ENCODE peak calls at places on chromosomes 11 and 22, in four cellular contexts. One of them, this sample, is unnamed.

GRCh38 chr22:49300951-49301397 is 526.7 kb downstream of the BRD1 start:
- DNase-seq in right lobe of liver: peak
- DNase-seq in A549: no peak
- DNase-seq in transverse colon: no peak
- DNase-seq in this sample: no peak

GRCh38 chr22:48824673-48825651 is 1002.7 kb downstream of the BRD1 start:
- DNase-seq in A549: no peak
- DNase-seq in transverse colon: no peak
- DNase-seq in right lobe of liver: no peak
- DNase-seq in this sample: no peak

GRCh38 chr22:44728761-44729261 is 23.6 kb upstream of the ARHGAP8 start:
- DNase-seq in transverse colon: no peak
- DNase-seq in A549: no peak
- DNase-seq in right lobe of liver: peak
- DNase-seq in this sample: no peak

GRCh38 chr22:44402196-44403111 is 89.7 kb upstream of the SHISAL1 start:
- DNase-seq in right lobe of liver: peak
- DNase-seq in A549: no peak
- DNase-seq in transverse colon: no peak
- DNase-seq in this sample: no peak

GRCh38 chr11:2208691-2209369 is 37.2 kb upstream of the TH start:
- DNase-seq in transverse colon: peak
- DNase-seq in A549: peak
- DNase-seq in right lobe of liver: peak
- DNase-seq in this sample: no peak

GRCh38 chr11:662689-663274 is 25.7 kb downstream of the DRD4 start:
- DNase-seq in A549: peak
- DNase-seq in transverse colon: peak
- DNase-seq in right lobe of liver: peak
- DNase-seq in this sample: no peak

GRCh38 chr22:48660104-48660794 is 1167.4 kb downstream of the BRD1 start:
- DNase-seq in transverse colon: no peak
- DNase-seq in right lobe of liver: no peak
- DNase-seq in A549: no peak
- DNase-seq in this sample: no peak

GRCh38 chr11:44737222-44737621 is 10.5 kb downstream of the TSPAN18 start:
- DNase-seq in transverse colon: no peak
- DNase-seq in A549: no peak
- DNase-seq in right lobe of liver: no peak
- DNase-seq in this sample: no peak

GRCh38 chr11:13126430-13126829 is 117.3 kb downstream of the RASSF10 start:
- DNase-seq in A549: peak
- DNase-seq in right lobe of liver: no peak
- DNase-seq in transverse colon: no peak
- DNase-seq in this sample: peak

GRCh38 chr22:23825246-23825905 is 13.4 kb downstream of the DERL3 start:
- DNase-seq in right lobe of liver: peak
- DNase-seq in transverse colon: no peak
- DNase-seq in A549: no peak
- DNase-seq in this sample: no peak

GRCh38 chr11:115256326-115257197 is 247.7 kb downstream of the CADM1 start:
- DNase-seq in transverse colon: peak
- DNase-seq in right lobe of liver: no peak
- DNase-seq in A549: no peak
- DNase-seq in this sample: no peak

GRCh38 chr11:2097356-2097997 is 41.7 kb downstream of the IGF2 start:
- DNase-seq in A549: no peak
- DNase-seq in transverse colon: peak
- DNase-seq in right lobe of liver: peak
- DNase-seq in this sample: no peak

GRCh38 chr11:130159657-130160459 is at the start of gene ST14:
- DNase-seq in right lobe of liver: no peak
- DNase-seq in A549: no peak
- DNase-seq in transverse colon: peak
- DNase-seq in this sample: no peak

GRCh38 chr11:43835104-43835503 is 45.5 kb upstream of the ALKBH3 start:
- DNase-seq in right lobe of liver: no peak
- DNase-seq in A549: no peak
- DNase-seq in transverse colon: no peak
- DNase-seq in this sample: no peak

GRCh38 chr22:41862160-41862529 is 29.2 kb downstream of the SREBF2 start:
- DNase-seq in A549: no peak
- DNase-seq in transverse colon: no peak
- DNase-seq in right lobe of liver: no peak
- DNase-seq in this sample: no peak

GRCh38 chr11:131745405-131745804 is 375.0 kb downstream of the NTM start:
- DNase-seq in A549: no peak
- DNase-seq in right lobe of liver: no peak
- DNase-seq in transverse colon: no peak
- DNase-seq in this sample: no peak

GRCh38 chr11:68532719-68533369 is 72.3 kb downstream of the PPP6R3 start:
- DNase-seq in right lobe of liver: no peak
- DNase-seq in transverse colon: no peak
- DNase-seq in A549: no peak
- DNase-seq in this sample: no peak

GRCh38 chr11:17014774-17015638 is 792 bp upstream of the PLEKHA7 start:
- DNase-seq in right lobe of liver: peak
- DNase-seq in transverse colon: peak
- DNase-seq in A549: peak
- DNase-seq in this sample: peak

GRCh38 chr22:48856308-48856615 is 971.4 kb downstream of the BRD1 start:
- DNase-seq in right lobe of liver: no peak
- DNase-seq in A549: no peak
- DNase-seq in transverse colon: no peak
- DNase-seq in this sample: no peak

GRCh38 chr22:23207786-23208325 is 27.5 kb downstream of the BCR start:
- DNase-seq in right lobe of liver: no peak
- DNase-seq in A549: no peak
- DNase-seq in transverse colon: no peak
- DNase-seq in this sample: no peak

GRCh38 chr22:30671071-30671470 is 3.4 kb upstream of the DUSP18 start:
- DNase-seq in right lobe of liver: no peak
- DNase-seq in transverse colon: no peak
- DNase-seq in A549: no peak
- DNase-seq in this sample: no peak

GRCh38 chr11:70117567-70118194 is 39.6 kb downstream of the ANO1 start:
- DNase-seq in right lobe of liver: no peak
- DNase-seq in A549: no peak
- DNase-seq in transverse colon: no peak
- DNase-seq in this sample: no peak

GRCh38 chr22:19577422-19577966 is 53.3 kb upstream of the CLDN5 start:
- DNase-seq in transverse colon: no peak
- DNase-seq in A549: no peak
- DNase-seq in right lobe of liver: no peak
- DNase-seq in this sample: no peak

GRCh38 chr22:33578752-33579151 is 341.5 kb downstream of the LARGE1 start:
- DNase-seq in A549: no peak
- DNase-seq in right lobe of liver: no peak
- DNase-seq in transverse colon: no peak
- DNase-seq in this sample: no peak

GRCh38 chr11:36313073-36313472 is 17.0 kb downstream of the PRR5L start:
- DNase-seq in right lobe of liver: no peak
- DNase-seq in transverse colon: no peak
- DNase-seq in A549: no peak
- DNase-seq in this sample: no peak
- H3K27ac ChIP-seq in right lobe of liver: no peak
- H3K27ac ChIP-seq in transverse colon: no peak
- H3K27ac ChIP-seq in A549: peak
- H3K27ac ChIP-seq in this sample: no peak

GRCh38 chr11:7906481-7906880 is 24.6 kb downstream of the OR10A6 start:
- DNase-seq in right lobe of liver: no peak
- DNase-seq in A549: no peak
- DNase-seq in transverse colon: no peak
- DNase-seq in this sample: no peak

GRCh38 chr11:7907121-7907520 is 23.9 kb downstream of the OR10A6 start:
- DNase-seq in A549: no peak
- DNase-seq in right lobe of liver: no peak
- DNase-seq in transverse colon: no peak
- DNase-seq in this sample: no peak

GRCh38 chr11:7905549-7905948 is 25.5 kb downstream of the OR10A6 start:
- DNase-seq in transverse colon: no peak
- DNase-seq in right lobe of liver: no peak
- DNase-seq in A549: no peak
- DNase-seq in this sample: no peak

GRCh38 chr11:7904910-7905309 is 26.2 kb downstream of the OR10A6 start:
- DNase-seq in transverse colon: no peak
- DNase-seq in right lobe of liver: no peak
- DNase-seq in A549: no peak
- DNase-seq in this sample: no peak

DNA sequence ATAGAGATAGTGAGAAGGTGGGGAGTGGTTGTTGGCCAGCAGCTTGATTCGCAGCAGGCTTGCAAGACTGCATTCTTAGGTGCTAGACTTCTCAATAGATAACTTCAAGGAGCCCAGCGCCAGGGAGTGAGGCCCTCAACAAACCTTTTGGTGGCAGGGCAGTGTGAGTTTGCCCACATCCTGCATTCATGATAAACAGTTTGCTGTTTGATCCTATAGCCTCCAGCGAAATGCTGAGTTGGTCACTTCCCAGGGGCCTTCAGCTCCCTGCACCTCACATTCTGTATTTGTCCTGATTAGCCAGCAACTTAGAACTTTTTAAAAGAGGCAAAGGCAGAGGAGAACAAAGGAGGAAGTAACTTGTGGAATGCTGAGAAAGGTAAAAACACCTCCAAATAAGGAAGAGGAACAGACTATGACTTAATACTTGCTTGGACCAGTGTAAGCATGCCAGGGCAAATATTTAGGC is 25.1 kb downstream of the OR10A6 start:
- DNase-seq in A549: no peak
- DNase-seq in transverse colon: no peak
- DNase-seq in right lobe of liver: no peak
- DNase-seq in this sample: no peak
- H3K27ac ChIP-seq in A549: no peak
- H3K27ac ChIP-seq in transverse colon: no peak
- H3K27ac ChIP-seq in right lobe of liver: no peak
- H3K27ac ChIP-seq in this sample: peak

DNA sequence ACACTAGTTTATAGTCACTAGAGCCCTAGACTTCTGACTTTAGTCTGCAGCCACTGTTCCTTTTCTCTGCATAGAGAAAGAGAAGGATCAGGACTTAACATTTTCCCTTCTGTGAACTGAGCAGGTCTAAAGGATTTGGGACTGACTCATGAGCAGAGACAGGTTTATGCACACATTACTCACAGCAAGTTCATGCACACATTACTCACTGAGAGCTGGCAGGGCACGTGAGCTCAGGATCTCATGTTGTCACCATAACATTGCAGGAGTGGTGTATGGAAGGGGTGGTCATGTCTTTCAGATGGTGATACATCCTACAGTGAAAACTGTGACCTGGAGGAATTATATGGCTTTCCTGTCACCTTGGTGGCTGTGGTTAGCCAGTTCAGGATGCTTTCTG is 56.4 kb downstream of the CEP164 start:
- DNase-seq in right lobe of liver: no peak
- DNase-seq in transverse colon: no peak
- DNase-seq in A549: peak
- DNase-seq in this sample: peak
- H3K27ac ChIP-seq in right lobe of liver: no peak
- H3K27ac ChIP-seq in transverse colon: no peak
- H3K27ac ChIP-seq in A549: no peak
- H3K27ac ChIP-seq in this sample: peak

GRCh38 chr11:108235192-108235591 is 12.3 kb downstream of the ATM start:
- DNase-seq in A549: no peak
- DNase-seq in transverse colon: no peak
- DNase-seq in right lobe of liver: no peak
- DNase-seq in this sample: no peak

GRCh38 chr11:108228236-108228635 is 5.4 kb downstream of the ATM start:
- DNase-seq in right lobe of liver: no peak
- DNase-seq in transverse colon: no peak
- DNase-seq in A549: no peak
- DNase-seq in this sample: no peak

GRCh38 chr11:108237058-108237481 is 14.2 kb downstream of the ATM start:
- DNase-seq in A549: no peak
- DNase-seq in right lobe of liver: no peak
- DNase-seq in transverse colon: no peak
- DNase-seq in this sample: no peak

GRCh38 chr11:108235633-108236032 is 12.8 kb downstream of the ATM start:
- DNase-seq in transverse colon: no peak
- DNase-seq in A549: no peak
- DNase-seq in right lobe of liver: no peak
- DNase-seq in this sample: no peak

DNA sequence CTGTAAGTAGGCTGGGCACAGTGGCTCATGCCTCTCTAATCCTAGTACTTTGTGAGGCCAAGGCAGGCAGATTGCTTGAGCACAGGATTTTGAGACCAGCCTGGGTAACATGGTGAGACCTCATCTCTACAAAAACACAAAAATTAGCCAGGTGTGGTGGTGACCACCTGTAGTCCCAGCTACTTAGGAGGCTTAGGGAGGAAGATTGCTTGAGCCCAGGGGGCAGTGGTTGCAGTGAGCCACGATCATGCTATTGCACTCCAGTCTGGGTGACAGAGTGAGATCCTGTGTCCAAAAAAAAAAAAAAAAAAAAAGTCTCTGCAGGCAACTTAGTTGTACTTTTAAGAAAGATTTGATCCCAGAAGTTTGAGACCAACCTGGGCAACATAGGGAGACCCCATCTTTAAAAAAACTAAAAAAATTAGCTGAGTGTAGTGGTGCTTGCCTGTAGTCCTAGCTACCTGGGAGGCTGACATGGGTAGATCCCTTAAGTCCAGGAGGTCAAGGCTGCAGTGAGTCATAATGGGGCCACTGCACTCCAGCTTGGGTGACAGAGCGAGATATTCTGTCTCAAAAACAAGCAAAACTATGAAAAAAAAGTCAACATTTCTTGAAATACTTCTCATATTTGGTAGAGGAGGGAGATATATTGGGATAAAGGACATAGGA is 10.5 kb downstream of the ATM start:
- DNase-seq in A549: no peak
- DNase-seq in transverse colon: no peak
- DNase-seq in right lobe of liver: no peak
- DNase-seq in this sample: no peak
- H3K27ac ChIP-seq in A549: no peak
- H3K27ac ChIP-seq in transverse colon: no peak
- H3K27ac ChIP-seq in right lobe of liver: no peak
- H3K27ac ChIP-seq in this sample: no peak

GRCh38 chr11:111438168-111438567 is 59.1 kb upstream of the POU2AF1 start:
- DNase-seq in A549: no peak
- DNase-seq in right lobe of liver: no peak
- DNase-seq in transverse colon: no peak
- DNase-seq in this sample: no peak
- H3K27ac ChIP-seq in A549: no peak
- H3K27ac ChIP-seq in right lobe of liver: no peak
- H3K27ac ChIP-seq in transverse colon: no peak
- H3K27ac ChIP-seq in this sample: no peak